ENCODE peak calls at places on chromosomes 2 and 18, in four cellular contexts. G is brain microvascular endothelial cell, K is endodermal cell, F is psoas muscle. Y is an unnamed sample.
A peak's percentile ranks its signal among the peaks of the same experiment; 100 is the strongest.

GRCh38 chr18:45688834-45689233 is 35.1 kb upstream of the SLC14A1 start:
- DNase-seq in F (no peak), K (no peak), G (peak; percentile 40), Y (no peak)

GRCh38 chr2:120108749-120109148 is 95.9 kb downstream of the EPB41L5 start:
- DNase-seq in G (peak; percentile 22), F (no peak), K (no peak), Y (peak; percentile 62)

GRCh38 chr2:220961461-220961860 is 610.6 kb downstream of the EPHA4 start:
- DNase-seq in G (no peak), K (no peak), F (no peak), Y (no peak)

GRCh38 chr2:227106845-227107759 is 56.9 kb downstream of the COL4A4 start:
- DNase-seq in G (peak; percentile 63), K (peak; percentile 88), F (no peak), Y (peak; percentile 38)

GRCh38 chr2:240439698-240440151 is 4.3 kb downstream of the GPC1 start:
- DNase-seq in K (peak; percentile 24), G (no peak), F (peak; percentile 54), Y (no peak)

GRCh38 chr2:189127756-189128155 is 51.8 kb downstream of the COL5A2 start:
- DNase-seq in K (no peak), G (no peak), F (no peak), Y (no peak)

GRCh38 chr18:63951302-63951705 is 2.2 kb downstream of the HMSD start:
- DNase-seq in G (peak; percentile 45), F (no peak), K (no peak), Y (no peak)

GRCh38 chr18:76817888-76818611 is 4.3 kb upstream of the ZNF236 start:
- DNase-seq in K (no peak), F (no peak), G (no peak), Y (no peak)

GRCh38 chr18:50194623-50195532 is at the start of gene MYO5B:
- DNase-seq in F (peak; percentile 56), K (peak; percentile 86), G (no peak), Y (peak; percentile 63)

GRCh38 chr18:3753116-3753515 is 303.1 kb downstream of the TGIF1 start:
- DNase-seq in G (no peak), F (no peak), K (no peak), Y (no peak)

GRCh38 chr18:3152294-3152693 is 67.5 kb downstream of the MYOM1 start:
- DNase-seq in K (no peak), G (no peak), F (no peak), Y (no peak)

GRCh38 chr2:220590476-220590875 is 963.0 kb downstream of the SLC4A3 start:
- DNase-seq in K (no peak), G (no peak), F (no peak), Y (no peak)

GRCh38 chr2:188003800-188004199 is 287.9 kb upstream of the GULP1 start:
- DNase-seq in G (no peak), K (no peak), F (no peak), Y (no peak)

GRCh38 chr2:36277146-36277808 is 78.3 kb upstream of the CRIM1 start:
- DNase-seq in K (no peak), G (peak; percentile 95), F (no peak), Y (peak; percentile 51)

GRCh38 chr2:104969564-104969963 is 68.3 kb upstream of the MRPS9 start:
- DNase-seq in K (peak; percentile 64), G (no peak), F (no peak), Y (peak; percentile 8)

GRCh38 chr2:124607679-124608078 is 582.6 kb downstream of the CNTNAP5 start:
- DNase-seq in F (no peak), G (no peak), K (peak; percentile 78), Y (no peak)

GRCh38 chr2:238912228-238912915 is 64.5 kb downstream of the TWIST2 start:
- DNase-seq in G (no peak), F (no peak), K (peak; percentile 83), Y (no peak)

GRCh38 chr18:11320981-11321380 is 171.6 kb upstream of the PIEZO2 start:
- DNase-seq in G (peak; percentile 68), F (no peak), K (no peak), Y (no peak)

GRCh38 chr2:203463176-203463797 is 71.8 kb downstream of the RAPH1 start:
- DNase-seq in F (no peak), G (no peak), K (no peak), Y (no peak)
- TF ChIP-seq CTCF in F (no peak), G (no peak), K (no peak), Y (no peak)

DNA sequence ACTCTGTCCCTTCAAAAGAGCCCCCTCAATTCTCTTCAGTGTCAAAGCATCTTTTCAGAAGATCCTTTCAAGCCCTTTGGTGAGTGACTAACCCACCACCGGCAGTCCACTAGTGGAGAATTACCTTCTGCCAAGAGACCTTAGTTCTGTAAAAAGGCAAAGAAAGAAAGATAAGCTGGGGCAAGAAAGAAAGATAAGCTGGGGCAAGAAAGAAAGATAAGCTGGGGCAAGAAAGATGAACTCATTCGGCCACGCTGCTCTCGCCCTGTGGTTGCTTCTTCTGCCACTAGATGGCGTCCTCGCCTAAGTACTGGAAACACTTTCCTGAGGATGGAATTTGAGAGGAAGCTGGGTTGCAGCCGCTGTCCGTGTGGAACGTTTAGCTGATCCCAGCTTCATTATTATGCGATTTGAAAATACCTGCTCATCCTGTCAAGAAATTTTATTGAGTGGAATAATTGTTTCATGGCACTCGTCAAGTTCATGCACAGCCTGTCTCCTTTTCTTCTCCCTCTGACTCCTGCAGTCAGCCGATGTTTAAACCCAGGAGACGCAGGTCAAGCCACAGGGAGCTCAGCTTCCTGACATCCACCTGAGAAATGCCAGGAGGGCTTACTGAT is 17.3 kb upstream of the ANXA4 start:
- DNase-seq in F (peak; percentile 91), K (peak; percentile 97), G (peak; percentile 75), Y (peak; percentile 66)
- H3K27ac ChIP-seq in F (no peak overlapping the region), K (no peak overlapping the region), G (no peak overlapping the region), Y (no peak overlapping the region)

GRCh38 chr2:168293766-168294165 is 46.4 kb upstream of the STK39 start:
- DNase-seq in K (no peak), G (no peak), F (no peak), Y (no peak)
- TF ChIP-seq CTCF in K (peak; percentile 65), G (peak; percentile 20), F (no peak), Y (no peak)

DNA sequence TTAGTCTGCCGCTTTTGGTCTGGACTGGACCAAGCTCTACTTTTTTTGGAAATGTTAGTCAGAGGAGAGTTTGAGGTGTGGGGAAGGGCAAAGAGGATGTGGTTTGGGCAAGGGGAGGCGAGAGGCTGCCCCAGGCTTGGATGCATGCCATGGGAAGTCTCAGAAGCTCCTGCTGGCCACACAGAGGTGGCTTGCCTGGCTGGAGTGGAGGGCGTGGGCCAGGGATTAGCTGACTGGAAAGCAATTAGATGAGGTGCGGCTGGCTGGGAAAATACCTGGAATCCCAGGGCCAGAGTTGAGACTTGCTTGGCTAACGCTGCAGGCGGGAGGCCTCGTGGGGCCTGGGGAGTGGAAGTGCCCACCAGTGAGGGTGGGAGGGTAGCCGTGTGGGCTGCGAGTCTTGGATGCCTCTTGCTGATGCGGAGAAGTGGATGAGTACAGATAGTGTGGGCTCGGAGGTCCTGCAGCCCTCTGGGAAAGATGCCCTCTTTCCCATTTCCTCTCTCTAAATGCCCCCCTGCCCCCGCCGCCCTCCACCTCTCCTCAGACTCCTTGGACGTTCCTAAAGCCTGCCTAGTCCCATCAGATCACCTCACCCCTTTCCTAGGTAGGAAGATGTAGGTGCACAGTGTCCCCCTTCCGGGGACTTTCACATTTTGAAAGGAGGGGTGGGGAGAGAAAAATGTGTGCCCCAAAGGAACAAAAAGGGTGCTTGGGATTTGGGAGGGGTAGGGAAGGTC is 117.6 kb downstream of the SMAD7 start:
- DNase-seq in F (peak; percentile 48), G (no peak), K (peak; percentile 76), Y (peak; percentile 76)
- H3K27ac ChIP-seq in F (no peak overlapping the region), G (peak overlapping the region; percentile 1), K (no peak overlapping the region), Y (peak overlapping the region; percentile 93)

DNA sequence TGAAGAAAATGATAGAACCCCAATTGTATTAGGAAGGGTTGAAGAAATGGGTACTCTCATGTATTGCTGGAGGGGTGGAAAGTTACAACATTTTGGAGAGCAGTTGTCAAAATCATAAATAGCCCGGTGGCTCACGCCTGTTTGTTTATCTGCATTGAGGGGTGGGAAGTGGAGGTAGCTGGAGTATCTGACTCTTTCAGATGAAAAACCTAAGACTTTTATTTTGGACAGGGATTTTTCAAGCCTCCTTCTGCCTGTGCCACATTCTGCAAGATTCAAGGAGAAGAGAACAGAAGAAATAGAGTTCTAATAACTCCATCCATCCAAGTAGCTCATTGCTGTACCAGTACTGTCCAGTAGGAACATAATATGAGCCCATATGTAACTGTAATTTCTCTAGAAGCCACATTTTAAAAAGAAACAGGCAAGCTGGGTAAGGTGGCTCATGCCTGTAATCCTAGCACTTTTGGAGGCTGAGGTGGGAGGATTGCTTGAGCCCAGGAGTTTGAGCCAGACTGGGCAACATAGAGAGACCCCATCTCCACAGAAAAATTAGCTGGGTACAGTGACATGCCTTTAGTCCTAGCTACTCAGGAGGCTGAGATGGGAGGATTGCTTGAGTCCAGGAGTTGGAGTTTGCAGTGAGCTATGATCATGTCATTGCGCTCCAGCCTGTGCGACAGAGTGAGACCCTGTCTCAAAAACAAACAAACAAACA is 35.5 kb upstream of the NT5DC4 start:
- DNase-seq in K (no peak), G (no peak), F (no peak), Y (no peak)
- TF ChIP-seq CTCF in K (peak; percentile 56), G (peak; percentile 37), F (no peak), Y (no peak)

GRCh38 chr2:217946071-217946470 is 56.7 kb downstream of the TNS1 start:
- DNase-seq in K (no peak), F (no peak), G (no peak), Y (no peak)

GRCh38 chr2:217944366-217944765 is 58.4 kb downstream of the TNS1 start:
- DNase-seq in F (no peak), K (no peak), G (no peak), Y (no peak)

GRCh38 chr2:217945530-217945929 is 57.3 kb downstream of the TNS1 start:
- DNase-seq in K (no peak), F (no peak), G (no peak), Y (no peak)

GRCh38 chr2:217943379-217944321 is 59.1 kb downstream of the TNS1 start:
- DNase-seq in F (peak; percentile 91), K (peak; percentile 96), G (peak; percentile 55), Y (no peak)

DNA sequence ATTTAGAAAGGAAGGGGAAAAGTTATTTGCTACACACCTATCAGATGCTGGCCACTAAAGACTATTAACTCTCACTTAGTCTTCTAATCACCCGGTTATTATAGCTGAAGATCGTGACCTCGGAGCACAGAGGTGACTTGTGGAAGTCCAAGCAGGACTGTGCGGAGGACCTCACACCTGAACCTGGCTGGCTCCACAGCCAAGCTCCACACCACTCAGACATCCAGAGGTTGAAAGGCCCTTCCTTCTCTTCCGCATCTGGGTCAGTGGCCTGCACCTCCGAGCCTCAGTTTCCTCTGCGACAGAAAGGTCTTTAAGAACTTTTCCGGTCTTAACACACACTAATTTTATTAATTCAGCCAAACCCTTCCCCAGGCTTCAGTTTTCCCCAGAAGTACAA is 57.9 kb downstream of the TNS1 start:
- DNase-seq in K (no peak), G (no peak), F (no peak), Y (no peak)
- H3K27ac ChIP-seq in K (no peak overlapping the region), G (no peak overlapping the region), F (no peak overlapping the region), Y (no peak overlapping the region)

DNA sequence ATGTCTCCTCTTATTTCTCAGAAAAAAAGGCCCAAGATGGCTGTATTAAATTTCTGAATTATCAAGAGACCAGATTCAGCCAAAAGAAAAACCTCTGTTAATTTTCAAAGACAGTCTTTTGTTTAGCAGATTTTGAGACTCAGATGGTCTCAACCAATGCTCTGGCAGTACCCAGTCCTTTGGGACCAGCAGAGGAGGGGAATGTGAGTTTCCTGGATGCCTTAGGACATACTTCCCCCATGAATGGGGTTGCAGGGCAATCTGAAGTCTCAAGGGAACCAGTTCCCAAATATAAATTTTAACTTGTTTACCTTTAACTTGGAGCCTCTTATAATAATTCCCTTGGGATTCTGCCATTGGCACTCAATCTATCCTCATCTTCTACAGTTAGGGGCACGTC is 107.8 kb upstream of the ZNF521 start:
- DNase-seq in G (no peak), F (no peak), K (no peak), Y (no peak)
- TF ChIP-seq CTCF in G (no peak), F (no peak), K (no peak), Y (no peak)

GRCh38 chr18:9726175-9726574 is 18.1 kb downstream of the RAB31 start:
- DNase-seq in F (no peak), G (no peak), K (no peak), Y (no peak)
- H3K27ac ChIP-seq in F (no peak overlapping the region), G (no peak overlapping the region), K (no peak overlapping the region), Y (no peak overlapping the region)